ENCODE peak calls at places on chromosomes 11 and 22, in eight cellular contexts. J, C, T, M, L, X, A and P are unnamed samples.

GRCh38 chr22:43439368-43440102 is 27.7 kb downstream of the MPPED1 start:
- DNase-seq in J (no peak), C (no peak), T (no peak), M (no peak), L (no peak), X (no peak), A (no peak), P (no peak)

GRCh38 chr11:134052395-134052987 is 16.4 kb upstream of the JAM3 start:
- DNase-seq in J (no peak), C (no peak), T (no peak), M (peak; percentile 22), L (no peak), X (no peak), A (no peak), P (no peak)

GRCh38 chr22:36942561-36942960 is 29.1 kb downstream of the CSF2RB start:
- DNase-seq in J (no peak), C (no peak), T (no peak), M (no peak), L (no peak), X (no peak), A (no peak), P (no peak)

GRCh38 chr22:30823015-30823370 is 128.3 kb downstream of the OSBP2 start:
- DNase-seq in J (peak; percentile 35), C (no peak), T (no peak), M (no peak), L (no peak), X (no peak), A (no peak), P (no peak)

GRCh38 chr11:123429851-123430735 is at the start of gene GRAMD1B:
- DNase-seq in J (peak; percentile 94), C (peak; percentile 79), T (peak; percentile 6), M (peak; percentile 90), L (no peak), X (peak; percentile 90), A (peak; percentile 61), P (peak; percentile 92)

GRCh38 chr11:46248270-46249102 is 29.0 kb upstream of the CREB3L1 start:
- DNase-seq in J (peak; percentile 99), C (peak; percentile 89), T (peak; percentile 95), M (peak; percentile 98), L (peak; percentile 89), X (peak; percentile 94), A (no peak), P (peak; percentile 99)

GRCh38 chr22:21012446-21013407 is 2.2 kb upstream of the P2RX6 start:
- DNase-seq in J (no peak), C (no peak), T (no peak), M (no peak), L (no peak), X (no peak), A (no peak), P (no peak)

GRCh38 chr22:25126510-25126909 is 73.1 kb upstream of the CRYBB3 start:
- DNase-seq in J (no peak), C (no peak), T (no peak), M (no peak), L (no peak), X (no peak), A (no peak), P (no peak)

GRCh38 chr11:72576661-72577060 is 97.6 kb downstream of the PDE2A start:
- DNase-seq in J (no peak), C (no peak), T (no peak), M (no peak), L (no peak), X (no peak), A (no peak), P (no peak)

GRCh38 chr22:47173535-47174021 is 411.1 kb downstream of the TBC1D22A start:
- DNase-seq in J (no peak), C (no peak), T (no peak), M (no peak), L (no peak), X (no peak), A (no peak), P (no peak)

GRCh38 chr22:37235897-37236607 is 8.0 kb downstream of the RAC2 start:
- DNase-seq in J (no peak), C (no peak), T (no peak), M (no peak), L (no peak), X (no peak), A (no peak), P (no peak)

GRCh38 chr22:19800761-19801244 is 40.2 kb downstream of the TBX1 start:
- DNase-seq in J (peak; percentile 64), C (peak; percentile 6), T (peak; percentile 27), M (peak; percentile 25), L (no peak), X (peak; percentile 17), A (no peak), P (peak; percentile 49)

GRCh38 chr22:30270841-30271240 is 4.2 kb upstream of the OSM start:
- DNase-seq in J (peak; percentile 45), C (no peak), T (no peak), M (peak; percentile 81), L (peak; percentile 72), X (peak; percentile 82), A (no peak), P (peak; percentile 44)

GRCh38 chr11:93166194-93166593 is 31.6 kb downstream of the SLC36A4 start:
- DNase-seq in J (no peak), C (no peak), T (no peak), M (no peak), L (no peak), X (no peak), A (no peak), P (no peak)

GRCh38 chr11:132312616-132313210 is 942.3 kb downstream of the NTM start:
- DNase-seq in J (peak; percentile 39), C (peak; percentile 59), T (no peak), M (peak; percentile 46), L (peak; percentile 3), X (peak; percentile 80), A (no peak), P (peak; percentile 29)

GRCh38 chr11:63142459-63142858 is 1.6 kb downstream of the SLC22A24 start:
- DNase-seq in J (peak; percentile 15), C (no peak), T (no peak), M (no peak), L (peak; percentile 2), X (no peak), A (no peak), P (no peak)

GRCh38 chr11:130652671-130653335 is 204.4 kb downstream of the ADAMTS15 start:
- DNase-seq in J (no peak), C (no peak), T (no peak), M (peak; percentile 89), L (peak; percentile 95), X (no peak), A (no peak), P (peak; percentile 28)

GRCh38 chr11:3058753-3059664 is 1.8 kb upstream of the CARS1 start:
- DNase-seq in J (peak; percentile 98), C (peak; percentile 11), T (peak; percentile 87), M (peak; percentile 92), L (peak; percentile 46), X (peak; percentile 90), A (no peak), P (peak; percentile 92)

GRCh38 chr11:723120-723883 is 17.3 kb downstream of the EPS8L2 start:
- DNase-seq in J (peak; percentile 68), C (no peak), T (no peak), M (peak; percentile 68), L (peak; percentile 55), X (peak; percentile 54), A (peak; percentile 40), P (peak; percentile 53)

GRCh38 chr11:19597194-19597593 is 115.4 kb upstream of the NAV2 start:
- DNase-seq in J (peak; percentile 93), C (no peak), T (peak; percentile 35), M (peak; percentile 85), L (peak; percentile 10), X (peak; percentile 88), A (no peak), P (peak; percentile 95)

GRCh38 chr11:33329705-33330329 is 72.6 kb downstream of the HIPK3 start:
- DNase-seq in J (peak; percentile 74), C (peak; percentile 25), T (peak; percentile 28), M (peak; percentile 72), L (peak; percentile 66), X (peak; percentile 58), A (peak; percentile 25), P (peak; percentile 59)

GRCh38 chr11:114154271-114155047 is 94.9 kb downstream of the ZBTB16 start:
- DNase-seq in J (no peak), C (no peak), T (no peak), M (no peak), L (peak; percentile 80), X (no peak), A (no peak), P (no peak)

GRCh38 chr11:131668867-131669780 is 298.7 kb downstream of the NTM start:
- DNase-seq in J (peak; percentile 69), C (peak; percentile 48), T (peak; percentile 5), M (peak; percentile 16), L (no peak), X (peak; percentile 49), A (no peak), P (peak; percentile 52)

GRCh38 chr22:46991666-46992065 is 229.2 kb downstream of the TBC1D22A start:
- DNase-seq in J (no peak), C (no peak), T (no peak), M (no peak), L (no peak), X (no peak), A (no peak), P (no peak)

GRCh38 chr11:10931761-10932700 is 74.2 kb upstream of the ZBED5 start:
- DNase-seq in J (no peak), C (no peak), T (no peak), M (no peak), L (peak; percentile 22), X (no peak), A (no peak), P (no peak)

GRCh38 chr22:19571995-19572394 is 47.8 kb upstream of the CLDN5 start:
- DNase-seq in J (no peak), C (no peak), T (no peak), M (no peak), L (no peak), X (no peak), A (no peak), P (no peak)